ENCODE peak calls at places on chromosomes 16 and 17, in eight cellular contexts. F is Kasumi-1; M is stimulated activated CD4-positive, alpha-beta T cell treated with anti-CD3 and anti-CD28 coated beads, Interleukin-1b, Interleukin-23, amount 100 ng/mL, for 48 hours; K is nucleus accumbens; N is CD4-positive, alpha-beta T cell; V is activated CD4-positive, alpha-beta T cell treated with anti-CD3 and anti-CD28 coated beads, Interleukin-2, amount 10 ng/mL, durations not matched to agents 7 days and 5 days; P is GM12891; L is NCI-H2171. W is an unnamed sample.

GRCh38 chr16:47983999-47984580 is 171.7 kb downstream of the ABCC12 start:
- DNase-seq in F (no peak), L (no peak), N (no peak), V (no peak), M (no peak), K (no peak), P (no peak), W (no peak)

GRCh38 chr16:74607967-74608356 is 1.0 kb upstream of the GLG1 start:
- DNase-seq in N (no peak), M (no peak), F (no peak), P (no peak), V (no peak), L (no peak), K (no peak), W (no peak)

GRCh38 chr17:35001549-35001948 is 21.2 kb downstream of the LIG3 start:
- DNase-seq in M (no peak), L (no peak), K (no peak), F (no peak), V (no peak), P (no peak), N (no peak), W (no peak)

GRCh38 chr17:17147821-17148220 is 58.3 kb downstream of the PLD6 start:
- DNase-seq in V (no peak), L (no peak), K (no peak), F (no peak), P (no peak), N (no peak), M (no peak), W (no peak)

GRCh38 chr16:50448522-50448921 is 79.7 kb upstream of the BRD7 start:
- DNase-seq in N (no peak), L (no peak), F (no peak), P (no peak), K (no peak), V (no peak), M (no peak), W (no peak)

GRCh38 chr17:33013596-33014375 is 22.1 kb downstream of the SPACA3 start:
- DNase-seq in N (no peak), F (no peak), M (no peak), P (no peak), L (no peak), V (no peak), K (no peak), W (no peak)

GRCh38 chr17:28878981-28879380 is 18.6 kb downstream of the FLOT2 start:
- DNase-seq in F (no peak), M (no peak), V (no peak), K (no peak), P (peak), N (no peak), L (no peak), W (no peak)

GRCh38 chr16:1199342-1200013 is 25.6 kb downstream of the TPSG1 start:
- DNase-seq in F (no peak), N (no peak), M (no peak), L (no peak), V (no peak), P (no peak), K (no peak), W (no peak)

GRCh38 chr16:89093602-89094251 is at the start of gene ACSF3:
- DNase-seq in N (peak), L (peak), V (peak), F (peak), P (peak), K (peak), M (peak), W (peak)

GRCh38 chr16:88459366-88460055 is 6.4 kb downstream of the ZFPM1 start:
- DNase-seq in M (no peak), L (no peak), V (no peak), K (no peak), F (no peak), N (no peak), P (no peak), W (no peak)

GRCh38 chr17:63039342-63039741 is 73.3 kb downstream of the TANC2 start:
- DNase-seq in V (no peak), F (no peak), P (no peak), K (no peak), L (no peak), M (no peak), N (no peak), W (no peak)

GRCh38 chr17:42286411-42287295 is 1.6 kb upstream of the STAT5A start:
- DNase-seq in F (peak), M (no peak), P (no peak), K (no peak), N (no peak), V (no peak), L (peak), W (no peak)

GRCh38 chr16:15754821-15755534 is 101.8 kb downstream of the MYH11 start:
- DNase-seq in K (no peak), L (no peak), P (no peak), V (no peak), F (no peak), M (no peak), N (no peak), W (no peak)